ENCODE peak calls at places on chromosomes 3 and 15, in six cellular contexts. V is PC-3, E is left lung, Y is fibroblast of villous mesenchyme, N is MM.1S, T is heart left ventricle. G is an unnamed sample.

GRCh38 chr15:78422571-78423340 is 15.3 kb upstream of the IREB2 start:
- DNase-seq in V (peak), E (peak), Y (peak), N (peak), T (peak), G (peak)

GRCh38 chr3:57100046-57100695 is 39.7 kb downstream of the SPATA12 start:
- DNase-seq in V (peak), E (no peak), Y (peak), N (peak), T (peak), G (peak)

GRCh38 chr3:58580826-58581327 is 3.7 kb upstream of the FAM107A start:
- DNase-seq in V (no peak), E (no peak), Y (peak), N (no peak), T (no peak), G (peak)

GRCh38 chr3:134817297-134817696 is 22.2 kb downstream of the EPHB1 start:
- DNase-seq in V (no peak), E (peak), Y (no peak), N (peak), T (no peak), G (no peak)

GRCh38 chr3:31833391-31834165 is 147.5 kb downstream of the OSBPL10 start:
- DNase-seq in V (no peak), E (no peak), Y (peak), N (no peak), T (no peak), G (no peak)

GRCh38 chr15:90641581-90642463 is 75.3 kb upstream of the BLM start:
- DNase-seq in V (no peak), E (no peak), Y (no peak), N (no peak), T (no peak), G (no peak)

GRCh38 chr15:81098884-81099601 is 35.0 kb upstream of the CFAP161 start:
- DNase-seq in V (no peak), E (no peak), Y (no peak), N (no peak), T (peak), G (peak)

GRCh38 chr3:1971780-1972179 is 126.9 kb upstream of the CNTN4 start:
- DNase-seq in V (no peak), E (no peak), Y (peak), N (no peak), T (no peak), G (no peak)

GRCh38 chr3:112089956-112090898 is 4.0 kb downstream of the C3orf52 start:
- DNase-seq in V (no peak), E (no peak), Y (peak), N (peak), T (no peak), G (no peak)

GRCh38 chr3:166283856-166284255 is 446.6 kb upstream of the BCHE start:
- DNase-seq in V (peak), E (no peak), Y (peak), N (peak), T (no peak), G (peak)

GRCh38 chr3:170465935-170466334 is 47.3 kb downstream of the CLDN11 start:
- DNase-seq in V (peak), E (no peak), Y (no peak), N (no peak), T (no peak), G (no peak)

GRCh38 chr3:58051196-58051595 is 43.0 kb downstream of the FLNB start:
- DNase-seq in V (peak), E (no peak), Y (peak), N (no peak), T (no peak), G (peak)

GRCh38 chr15:55239440-55240124 is 42.8 kb upstream of the RSL24D1 start:
- DNase-seq in V (no peak), E (no peak), Y (no peak), N (no peak), T (no peak), G (no peak)

DNA sequence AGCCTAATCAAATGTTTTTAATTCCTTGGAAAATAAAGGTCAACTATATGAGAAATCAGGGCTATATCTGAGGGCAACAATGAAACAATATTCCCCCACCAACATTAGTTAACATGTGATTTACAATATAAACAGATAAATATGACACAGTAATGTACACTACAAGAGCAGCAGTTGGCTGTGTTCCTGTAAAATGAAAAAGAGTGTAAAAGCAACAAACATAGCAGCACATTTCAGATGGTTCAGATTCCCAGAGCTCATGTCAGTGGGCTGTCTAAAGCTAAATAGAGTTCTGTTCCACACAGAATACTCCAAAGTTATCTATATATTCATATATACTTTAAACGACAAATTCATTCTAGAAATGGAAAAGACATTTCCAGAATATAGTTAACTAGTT is 42.6 kb downstream of the ANKRD28 start:
- DNase-seq in V (no peak), E (no peak), Y (no peak), N (no peak), T (no peak), G (no peak)
- H3K4me3 ChIP-seq in V (no peak), E (no peak), Y (no peak), N (no peak), T (no peak), G (no peak)

GRCh38 chr3:161700998-161701397 is 204.4 kb downstream of the OTOL1 start:
- DNase-seq in V (peak), E (no peak), Y (peak), N (peak), T (no peak), G (no peak)
- TF ChIP-seq CTCF in V (no peak), E (no peak), Y (no peak), N (peak), T (no peak), G (no peak)

DNA sequence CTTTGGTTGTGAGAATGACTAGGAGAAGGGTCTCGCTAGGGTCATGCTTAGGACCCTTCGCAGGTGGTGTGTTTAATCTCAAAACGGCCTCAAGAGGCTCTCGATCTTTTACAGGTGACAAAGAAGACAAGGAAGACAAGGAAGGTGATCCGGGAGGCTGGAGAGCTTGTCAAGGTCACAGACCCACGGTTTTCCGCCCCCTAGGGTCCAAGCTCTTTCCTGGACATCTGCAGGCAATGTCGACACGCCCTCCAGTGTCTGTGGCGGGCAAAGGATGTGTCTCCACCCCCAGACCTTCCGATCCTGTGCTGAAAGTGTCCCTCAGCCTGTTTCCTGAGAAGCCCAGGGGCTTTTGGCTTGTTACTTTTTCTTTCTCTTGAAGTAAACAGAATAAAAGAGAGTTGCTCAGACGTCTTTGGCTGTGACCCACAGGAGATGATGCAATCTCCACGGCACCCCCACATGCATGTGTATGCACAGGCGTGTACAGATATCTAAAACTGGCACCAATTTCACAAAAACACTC is 108.7 kb downstream of the KLF13 start:
- DNase-seq in V (peak), E (peak), Y (peak), N (peak), T (peak), G (peak)
- H3K4me3 ChIP-seq in V (peak), E (peak), Y (no peak), N (peak), T (peak), G (peak)

GRCh38 chr3:183896184-183896583 is 11.5 kb upstream of the PARL start:
- DNase-seq in V (no peak), E (no peak), Y (no peak), N (no peak), T (no peak), G (no peak)
- TF ChIP-seq CTCF in V (no peak), E (no peak), Y (no peak), N (no peak), T (no peak), G (no peak)

GRCh38 chr3:189406148-189406547 is 225.0 kb upstream of the TP63 start:
- DNase-seq in V (no peak), E (no peak), Y (no peak), N (no peak), T (no peak), G (no peak)

GRCh38 chr3:189401196-189401595 is 229.4 kb downstream of the TPRG1 start:
- DNase-seq in V (no peak), E (no peak), Y (no peak), N (no peak), T (no peak), G (no peak)

GRCh38 chr3:189404036-189404435 is 227.2 kb upstream of the TP63 start:
- DNase-seq in V (peak), E (no peak), Y (no peak), N (no peak), T (no peak), G (no peak)

GRCh38 chr3:189404797-189405484 is 226.2 kb upstream of the TP63 start:
- DNase-seq in V (no peak), E (no peak), Y (no peak), N (no peak), T (no peak), G (no peak)

GRCh38 chr3:189403194-189403593 is 228.0 kb upstream of the TP63 start:
- DNase-seq in V (no peak), E (no peak), Y (no peak), N (no peak), T (no peak), G (no peak)
- H3K4me3 ChIP-seq in V (no peak), E (no peak), Y (no peak), N (no peak), T (no peak), G (no peak)

GRCh38 chr3:40779039-40779438 is 254.3 kb downstream of the ZNF621 start:
- DNase-seq in V (no peak), E (no peak), Y (no peak), N (no peak), T (no peak), G (no peak)
- TF ChIP-seq CTCF in V (no peak), E (no peak), Y (no peak), N (no peak), T (no peak), G (no peak)

DNA sequence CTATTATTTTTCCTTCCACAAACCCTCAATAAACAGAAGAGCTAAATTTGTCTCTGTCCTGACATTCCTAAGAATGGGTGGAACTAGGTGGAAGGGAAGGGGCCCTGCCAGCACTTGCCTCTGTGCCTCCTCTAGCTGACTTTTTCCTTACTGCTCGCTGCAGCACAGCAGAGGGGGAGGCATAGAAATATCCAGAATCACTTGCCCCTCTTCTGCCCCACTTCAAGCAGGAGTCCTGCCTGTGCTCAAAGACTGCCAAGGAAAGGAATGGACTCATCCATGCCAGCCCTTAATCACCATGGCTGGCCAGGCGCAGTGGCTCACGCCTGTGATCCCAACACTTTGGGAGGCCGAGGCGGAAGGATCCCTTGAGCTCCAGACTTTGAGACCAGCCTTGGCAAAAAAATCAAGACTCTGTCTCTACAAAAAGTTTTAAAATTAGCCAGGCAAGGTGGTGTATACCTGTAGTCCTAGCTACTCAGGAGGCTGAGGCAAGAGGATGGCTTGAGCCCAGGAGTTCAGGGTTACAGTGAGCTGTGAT is 51.8 kb downstream of the ADCY5 start:
- DNase-seq in V (no peak), E (no peak), Y (no peak), N (no peak), T (no peak), G (no peak)
- H3K4me3 ChIP-seq in V (no peak), E (no peak), Y (no peak), N (no peak), T (no peak), G (no peak)